ENCODE peak calls at places on chromosomes 11 and 22, in six cellular contexts. J, A, U, O, E and B are unnamed samples.

GRCh38 chr11:126949066-126949945 is 51.3 kb downstream of the KIRREL3 start:
- DNase-seq in J (peak), O (no peak), A (no peak), U (no peak), E (no peak), B (no peak)

GRCh38 chr11:8913961-8914660 is 3.1 kb downstream of the AKIP1 start:
- DNase-seq in E (peak), U (peak), J (peak), O (peak), A (no peak), B (peak)

GRCh38 chr22:32660292-32660691 is 141.2 kb upstream of the TIMP3 start:
- DNase-seq in A (no peak), O (peak), U (peak), J (peak), E (peak), B (peak)

GRCh38 chr11:45983471-45983845 is 61.0 kb downstream of the LARGE2 start:
- DNase-seq in O (no peak), E (no peak), A (no peak), J (no peak), U (no peak), B (no peak)

GRCh38 chr11:96155627-96156378 is 187.2 kb downstream of the MAML2 start:
- DNase-seq in O (peak), J (peak), A (peak), E (peak), U (peak), B (no peak)

GRCh38 chr22:25482868-25483639 is 81.4 kb upstream of the GRK3 start:
- DNase-seq in J (no peak), E (no peak), A (no peak), O (no peak), U (no peak), B (no peak)

GRCh38 chr22:37024339-37025157 is 5.0 kb downstream of the MPST start:
- DNase-seq in E (no peak), U (no peak), O (no peak), J (no peak), A (no peak), B (no peak)

GRCh38 chr11:83079820-83080219 is 8.1 kb upstream of the RAB30 start:
- DNase-seq in A (no peak), U (no peak), J (no peak), E (no peak), O (no peak), B (no peak)

GRCh38 chr11:67504023-67504949 is 877 bp downstream of the PITPNM1 start:
- DNase-seq in U (no peak), E (peak), A (no peak), J (no peak), O (no peak), B (peak)

GRCh38 chr11:125990244-125990643 is 44.4 kb downstream of the VSIG10L2 start:
- DNase-seq in J (peak), E (no peak), U (no peak), A (no peak), O (no peak), B (no peak)

GRCh38 chr11:44133335-44133946 is 38.0 kb downstream of the EXT2 start:
- DNase-seq in E (peak), U (peak), A (no peak), J (peak), O (peak), B (no peak)

GRCh38 chr22:41009222-41009948 is 58.2 kb downstream of the RBX1 start:
- DNase-seq in J (peak), E (no peak), A (no peak), U (no peak), O (no peak), B (no peak)

GRCh38 chr22:20955548-20955947 is 11.5 kb upstream of the AIFM3 start:
- DNase-seq in E (no peak), J (no peak), U (peak), A (no peak), O (no peak), B (no peak)

GRCh38 chr22:46737105-46737975 is 712 bp downstream of the CERK start:
- DNase-seq in J (peak), E (peak), O (no peak), A (no peak), U (no peak), B (no peak)

GRCh38 chr11:104343578-104343977 is 179.6 kb upstream of the PDGFD start:
- DNase-seq in E (no peak), O (no peak), J (peak), U (peak), A (no peak), B (no peak)

GRCh38 chr11:9672918-9673317 is 9.0 kb downstream of the SWAP70 start:
- DNase-seq in U (no peak), J (no peak), O (no peak), E (no peak), A (no peak), B (no peak)

GRCh38 chr11:70885721-70886305 is 366.6 kb downstream of the SHANK2 start:
- DNase-seq in U (no peak), J (peak), O (no peak), E (no peak), A (no peak), B (no peak)

GRCh38 chr22:50340157-50340879 is 2.8 kb upstream of the PPP6R2 start:
- DNase-seq in U (peak), O (peak), E (no peak), A (no peak), J (no peak), B (no peak)
- TF ChIP-seq CEBPB in U (no peak), O (peak), E (no peak), A (no peak), J (no peak), B (no peak)

GRCh38 chr11:129376658-129377341 is 1.2 kb downstream of the BARX2 start:
- DNase-seq in A (no peak), O (no peak), J (no peak), U (no peak), E (no peak), B (no peak)
- TF ChIP-seq RFX5 in A (no peak), O (no peak), J (no peak), U (no peak), E (no peak), B (no peak)

GRCh38 chr11:68842427-68843051 is 823 bp upstream of the CPT1A start:
- DNase-seq in J (no peak), E (no peak), A (no peak), O (no peak), U (no peak), B (no peak)

GRCh38 chr11:68839953-68840641 is 1.6 kb downstream of the CPT1A start:
- DNase-seq in U (no peak), E (peak), J (peak), A (no peak), O (no peak), B (no peak)

GRCh38 chr11:68841718-68842426 is at the start of gene CPT1A:
- DNase-seq in O (no peak), U (peak), A (no peak), E (peak), J (peak), B (peak)

GRCh38 chr11:68839054-68839865 is 2.5 kb downstream of the CPT1A start:
- DNase-seq in O (peak), E (peak), U (peak), A (peak), J (peak), B (peak)

DNA sequence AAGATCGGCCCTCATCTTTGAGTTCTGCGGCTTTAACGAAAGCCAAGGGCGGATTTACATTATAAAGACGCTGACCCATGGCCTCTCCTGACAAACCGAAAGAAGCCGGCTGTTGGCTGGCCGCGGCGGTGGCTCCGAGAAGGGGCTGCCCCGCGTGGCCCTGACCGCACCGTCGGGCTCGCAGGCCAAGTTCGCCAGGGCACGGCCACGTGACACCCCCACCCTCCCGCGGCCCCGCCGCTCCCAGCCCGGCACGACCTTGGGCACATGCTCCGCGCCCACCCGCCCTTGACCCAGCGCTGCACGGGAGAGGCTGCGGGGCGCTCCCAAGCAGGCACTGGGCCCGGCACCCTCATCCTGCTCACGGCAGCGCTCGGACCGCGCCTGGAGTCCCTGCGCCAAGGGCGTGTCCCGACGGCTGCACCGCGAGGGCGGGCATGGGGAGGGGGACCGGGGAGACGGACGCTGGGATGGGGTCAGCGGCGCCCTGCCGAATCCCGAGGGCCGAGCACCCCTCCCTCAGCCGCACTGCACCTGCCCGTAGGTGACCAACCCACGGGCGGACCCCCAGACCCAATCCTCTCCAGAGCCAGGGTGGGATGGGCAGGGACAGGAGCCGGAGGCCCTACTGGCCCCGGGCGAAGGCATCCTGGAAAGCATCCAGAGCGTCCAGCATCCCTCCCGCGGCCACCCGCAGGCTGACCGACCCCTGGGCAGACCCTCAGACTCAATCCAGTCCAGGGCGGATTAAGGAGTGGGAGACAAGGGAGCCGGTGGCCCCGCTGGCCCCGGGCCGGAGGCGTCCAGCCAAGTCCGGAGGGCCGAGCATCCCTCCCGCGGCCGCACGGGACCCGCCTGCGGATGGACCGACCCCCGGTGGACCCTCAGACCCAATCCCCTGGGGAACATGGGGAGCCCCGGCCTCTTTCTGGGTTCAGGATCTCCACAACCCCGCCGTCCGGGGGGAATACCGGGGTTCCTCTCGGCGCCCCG is 759 bp downstream of the CPT1A start:
- DNase-seq in E (peak), J (peak), U (peak), O (no peak), A (no peak), B (no peak)
- TF ChIP-seq CEBPB in E (no peak), J (no peak), U (no peak), O (no peak), A (no peak), B (no peak)

DNA sequence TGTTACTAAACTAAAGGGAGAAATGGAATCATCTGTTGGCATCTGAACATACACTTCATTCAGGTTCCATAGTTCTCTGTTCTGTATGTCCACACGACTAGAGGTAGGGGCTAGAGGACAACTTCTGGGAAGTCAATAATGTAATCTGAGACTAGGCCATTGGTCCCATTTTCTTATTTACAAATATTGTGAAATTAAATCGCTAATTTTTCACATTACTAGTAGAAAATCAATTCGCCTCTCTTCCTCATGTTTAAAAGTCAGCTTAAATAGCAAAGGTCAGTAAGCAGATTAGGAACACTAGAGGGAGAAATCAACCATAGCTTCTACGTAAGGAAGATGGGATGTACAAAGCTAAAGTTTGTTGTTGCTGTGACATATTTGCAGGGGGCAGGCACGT is 59.7 kb downstream of the CADM1 start:
- DNase-seq in E (no peak), J (no peak), U (no peak), O (no peak), A (no peak), B (no peak)
- TF ChIP-seq RFX5 in E (no peak), J (no peak), U (no peak), O (no peak), A (no peak), B (no peak)

DNA sequence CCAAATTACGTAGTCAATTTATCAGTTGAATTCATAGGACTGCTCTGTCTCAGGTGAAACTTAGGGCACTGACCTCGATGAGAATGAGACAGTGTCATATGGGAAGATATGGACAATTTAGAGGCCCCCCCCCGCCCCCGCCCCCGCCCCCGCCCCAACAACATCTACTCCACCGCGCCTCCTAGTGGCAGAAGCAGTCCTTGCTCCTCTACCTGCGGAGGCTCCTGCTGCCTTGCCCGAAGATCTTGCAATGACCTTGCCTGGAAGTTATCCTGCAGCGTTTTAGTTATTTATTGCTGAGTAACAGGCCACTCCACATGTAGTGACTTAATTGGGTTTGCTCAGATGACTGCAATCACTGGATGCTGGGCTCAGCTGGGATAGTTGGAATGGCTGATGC is 15.1 kb downstream of the SERPINH1 start:
- DNase-seq in U (peak), O (no peak), E (peak), J (peak), A (no peak), B (no peak)
- TF ChIP-seq CEBPB in U (no peak), O (no peak), E (no peak), J (no peak), A (no peak), B (no peak)

DNA sequence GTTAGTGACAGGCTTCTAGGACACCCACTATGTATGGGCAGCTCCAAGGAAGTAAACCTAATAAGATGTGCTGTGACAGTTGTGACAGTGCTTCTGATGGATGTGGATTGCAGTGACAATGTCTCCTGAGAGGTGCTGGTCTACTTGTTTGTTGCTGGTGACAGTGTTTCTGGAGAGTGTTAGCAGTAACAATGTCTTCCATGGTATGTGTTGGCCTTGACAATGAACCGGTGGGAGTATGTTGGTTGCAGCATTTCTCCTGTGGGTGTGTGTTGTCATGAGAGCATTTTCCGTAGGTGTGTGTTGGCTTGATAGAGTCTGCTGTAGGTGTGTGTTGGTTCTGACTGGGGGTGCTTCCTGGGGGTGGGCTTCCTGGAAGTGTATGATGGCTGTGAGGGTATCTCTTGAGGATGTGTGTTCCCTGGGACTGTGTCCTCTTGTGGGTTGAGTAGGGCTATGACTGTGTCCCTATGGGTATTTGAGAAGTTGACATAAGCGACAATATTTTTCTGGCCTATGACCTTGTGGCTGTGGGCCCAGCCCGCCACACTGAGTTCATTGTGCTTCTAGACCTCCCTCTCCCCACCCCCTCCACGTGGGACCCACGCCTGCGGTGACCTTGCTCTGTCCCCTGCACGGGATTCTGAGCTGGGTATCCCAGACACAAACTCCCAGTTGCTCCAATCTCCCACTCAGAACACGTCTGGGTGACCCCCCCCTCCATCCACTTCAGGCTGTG is 1.2 kb downstream of the DCHS1 start:
- DNase-seq in U (no peak), J (no peak), E (no peak), A (no peak), O (peak), B (no peak)
- TF ChIP-seq RFX5 in U (no peak), J (no peak), E (no peak), A (no peak), O (no peak), B (no peak)

DNA sequence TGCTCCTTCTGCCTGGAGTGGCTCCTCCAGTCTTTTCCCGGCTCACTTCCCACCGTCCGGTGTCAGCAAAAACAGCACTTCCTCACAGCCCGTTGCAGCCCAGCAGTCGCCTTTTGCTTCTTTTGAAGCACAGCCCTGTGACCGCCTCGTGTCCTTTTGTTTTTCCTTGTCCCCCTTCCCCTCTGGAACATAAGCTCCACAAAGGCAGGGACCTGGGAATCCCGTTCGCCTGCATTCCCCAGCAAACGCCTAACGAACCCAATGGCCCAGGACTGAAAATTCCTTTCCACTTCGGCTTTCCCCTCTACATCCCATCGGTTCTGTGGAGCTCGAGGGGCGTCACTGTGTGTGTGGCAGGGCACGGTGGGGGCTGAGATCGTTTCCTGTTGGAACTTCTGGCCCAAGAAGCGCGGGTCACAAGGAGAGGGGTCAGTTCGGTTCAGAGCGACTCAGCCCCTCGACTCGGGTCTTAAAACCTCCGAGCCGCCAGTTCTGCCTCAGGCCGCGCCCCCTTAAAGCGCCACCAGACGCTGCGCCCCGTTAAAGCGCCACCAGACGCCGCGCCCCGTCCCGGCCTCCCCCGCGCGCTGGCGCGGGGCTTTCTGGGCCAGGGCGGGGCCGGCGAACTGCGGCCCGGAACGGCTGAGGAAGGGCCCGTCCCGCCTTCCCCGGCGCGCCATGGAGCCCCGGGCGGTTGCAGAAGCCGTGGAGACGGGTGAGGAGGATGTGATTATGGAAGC is 839 bp downstream of the RIC8A start:
- DNase-seq in O (peak), A (no peak), U (peak), J (peak), E (peak), B (peak)
- TF ChIP-seq CEBPB in O (no peak), A (no peak), U (no peak), J (no peak), E (no peak), B (no peak)